ENCODE peak calls at places on chromosomes 16 and 17, in eight cellular contexts. G is effector memory CD4-positive, alpha-beta T cell; D is iPS DF 19.7; F is cardiac fibroblast; A is activated CD4-positive, alpha-beta T cell treated with anti-CD3 and anti-CD28 coated beads for 48 hours; X is M059J; L is AG20443; Y is mucosa of gallbladder. E is an unnamed sample.

GRCh38 chr17:77208217-77208808 is 67.5 kb downstream of the SEC14L1 start:
- DNase-seq in A (no peak), G (no peak), F (peak; percentile 43), X (peak; percentile 52), Y (peak; percentile 39), D (no peak), L (peak; percentile 76), E (no peak)

GRCh38 chr17:44108440-44109311 is 14.8 kb downstream of the HDAC5 start:
- DNase-seq in D (no peak), X (peak; percentile 96), G (no peak), Y (peak; percentile 90), A (no peak), L (peak; percentile 96), F (peak; percentile 95), E (no peak)

GRCh38 chr17:44374306-44375195 is 10.9 kb upstream of the FAM171A2 start:
- DNase-seq in L (no peak), X (no peak), G (no peak), D (peak; percentile 74), F (no peak), Y (no peak), A (no peak), E (no peak)

GRCh38 chr17:17146791-17147406 is 59.2 kb downstream of the PLD6 start:
- DNase-seq in G (no peak), L (no peak), D (peak; percentile 33), X (peak; percentile 15), A (peak; percentile 43), F (no peak), Y (no peak), E (no peak)

GRCh38 chr17:35147313-35147982 is at the start of gene UNC45B:
- DNase-seq in Y (no peak), X (no peak), A (no peak), L (no peak), G (no peak), F (no peak), D (no peak), E (no peak)

GRCh38 chr16:85183564-85183963 is 71.3 kb upstream of the CIBAR2 start:
- DNase-seq in L (no peak), F (no peak), X (no peak), G (no peak), Y (no peak), A (no peak), D (no peak), E (no peak)

GRCh38 chr16:50360779-50361178 is 8.0 kb downstream of the BRD7 start:
- DNase-seq in X (no peak), F (peak; percentile 19), D (no peak), L (no peak), Y (no peak), A (no peak), G (no peak), E (no peak)

GRCh38 chr17:51085150-51085805 is 35.4 kb downstream of the SPAG9 start:
- DNase-seq in Y (no peak), F (peak; percentile 59), X (peak; percentile 40), L (no peak), A (no peak), D (no peak), G (no peak), E (no peak)

GRCh38 chr17:74343526-74344284 is 17.7 kb downstream of the KIF19 start:
- DNase-seq in X (no peak), L (no peak), G (no peak), Y (no peak), A (no peak), F (no peak), D (no peak), E (no peak)

GRCh38 chr17:34601431-34601830 is 22.0 kb downstream of the TMEM132E start:
- DNase-seq in D (no peak), Y (no peak), L (no peak), F (no peak), G (no peak), X (no peak), A (no peak), E (no peak)

GRCh38 chr16:86428729-86429472 is 81.4 kb upstream of the FOXF1 start:
- DNase-seq in X (no peak), F (no peak), G (no peak), Y (no peak), D (peak; percentile 23), A (no peak), L (no peak), E (no peak)

GRCh38 chr16:84806256-84806889 is 13.4 kb upstream of the CRISPLD2 start:
- DNase-seq in D (no peak), Y (no peak), L (peak; percentile 79), X (peak; percentile 98), F (peak; percentile 90), G (no peak), A (no peak), E (no peak)

GRCh38 chr16:85334718-85335583 is 222.7 kb upstream of the CIBAR2 start:
- DNase-seq in F (no peak), Y (peak; percentile 74), D (no peak), L (no peak), G (no peak), X (peak; percentile 40), A (peak; percentile 44), E (no peak)

GRCh38 chr17:65519471-65519870 is 42.0 kb downstream of the AXIN2 start:
- DNase-seq in A (no peak), X (no peak), L (no peak), G (no peak), Y (no peak), D (no peak), F (no peak), E (no peak)

GRCh38 chr16:23081675-23082119 is 67.6 kb downstream of the USP31 start:
- DNase-seq in D (no peak), A (no peak), G (no peak), L (peak; percentile 54), X (peak; percentile 37), Y (no peak), F (peak; percentile 85), E (no peak)

GRCh38 chr17:151886-152859 is 14.8 kb downstream of the SCGB1C2 start:
- DNase-seq in L (no peak), A (no peak), X (peak; percentile 46), F (peak; percentile 49), Y (no peak), D (no peak), G (no peak), E (no peak)

GRCh38 chr17:81492202-81492601 is 20.4 kb downstream of the ACTG1 start:
- DNase-seq in Y (no peak), F (no peak), G (no peak), X (no peak), D (no peak), L (no peak), A (no peak), E (no peak)

GRCh38 chr16:24538756-24539294 is 541 bp upstream of the RBBP6 start:
- DNase-seq in G (no peak), Y (no peak), D (no peak), X (no peak), F (no peak), L (no peak), A (no peak), E (no peak)

GRCh38 chr17:71068351-71068750 is 899.0 kb downstream of the KCNJ2 start:
- DNase-seq in X (no peak), A (no peak), F (peak; percentile 34), D (no peak), Y (no peak), L (no peak), G (no peak), E (no peak)

GRCh38 chr17:681738-682137 is 32.9 kb downstream of the VPS53 start:
- DNase-seq in L (peak; percentile 86), F (peak; percentile 74), X (peak; percentile 64), A (no peak), D (no peak), Y (no peak), G (no peak), E (no peak)

GRCh38 chr16:78809535-78809934 is 710.1 kb downstream of the WWOX start:
- DNase-seq in Y (no peak), X (no peak), G (no peak), L (no peak), D (no peak), F (no peak), A (no peak), E (no peak)

GRCh38 chr17:15490634-15491261 is 23.3 kb upstream of the CDRT4 start:
- DNase-seq in A (peak; percentile 71), X (peak; percentile 91), D (peak; percentile 88), Y (peak; percentile 83), F (peak; percentile 80), L (peak; percentile 92), G (no peak), E (no peak)

GRCh38 chr17:29571883-29572681 is 3.6 kb downstream of the TP53I13 start:
- DNase-seq in A (no peak), D (no peak), X (no peak), F (no peak), L (peak; percentile 25), G (no peak), Y (no peak), E (no peak)

GRCh38 chr16:89139907-89140361 is 31.6 kb upstream of the CDH15 start:
- DNase-seq in Y (no peak), L (no peak), X (no peak), F (no peak), D (no peak), A (no peak), G (no peak), E (no peak)

GRCh38 chr16:11586856-11587642 is at the start of gene LITAF:
- DNase-seq in G (peak; percentile 30), D (no peak), A (peak; percentile 62), F (peak; percentile 36), X (peak; percentile 66), L (peak; percentile 94), Y (peak; percentile 55), E (peak; percentile 70)

GRCh38 chr16:54290203-54291106 is 3.9 kb upstream of the IRX3 start:
- DNase-seq in G (no peak), D (no peak), L (no peak), A (no peak), F (no peak), Y (no peak), X (no peak), E (no peak)

GRCh38 chr17:75751676-75752404 is 13.2 kb downstream of the GALK1 start:
- DNase-seq in D (no peak), X (no peak), F (no peak), L (no peak), A (no peak), Y (no peak), G (no peak), E (no peak)

GRCh38 chr16:27383511-27384243 is 18.3 kb upstream of the IL21R start:
- DNase-seq in X (no peak), G (no peak), A (no peak), L (no peak), F (no peak), D (no peak), Y (no peak), E (no peak)

E was measured in memory B cell.